ENCODE peak calls at places on chromosomes 11 and 22, in five cellular contexts. L is HCT116, I is H1, U is K562, T is HepG2. Z is an unnamed sample.

GRCh38 chr11:79437274-79437980 is 3.4 kb downstream of the TENM4 start:
- DNase-seq in L (no peak), I (no peak), U (no peak), T (no peak), Z (no peak)

GRCh38 chr11:131064373-131064991 is 148.2 kb upstream of the SNX19 start:
- DNase-seq in L (peak; percentile 13), I (peak; percentile 82), U (peak; percentile 65), T (peak; percentile 42), Z (peak; percentile 5)

GRCh38 chr11:30016588-30017363 is at the start of gene KCNA4:
- DNase-seq in L (no peak), I (no peak), U (peak; percentile 38), T (no peak), Z (no peak)

GRCh38 chr11:60984149-60984548 is 12.7 kb downstream of the CD6 start:
- DNase-seq in L (no peak), I (no peak), U (no peak), T (no peak), Z (no peak)

GRCh38 chr11:121534131-121535093 is 81.6 kb upstream of the SORL1-AS1 start:
- DNase-seq in L (no peak), I (no peak), U (no peak), T (no peak), Z (no peak)

GRCh38 chr11:8099291-8099899 is 18.4 kb downstream of the TUB start:
- DNase-seq in L (peak; percentile 68), I (no peak), U (peak; percentile 63), T (peak; percentile 48), Z (no peak)

GRCh38 chr22:29331213-29331612 is 15.7 kb upstream of the RASL10A start:
- DNase-seq in L (no peak), I (no peak), U (no peak), T (no peak), Z (no peak)

GRCh38 chr11:102120006-102120405 is 9.8 kb downstream of the YAP1 start:
- DNase-seq in L (no peak), I (no peak), U (no peak), T (peak; percentile 86), Z (no peak)

GRCh38 chr11:128580612-128581011 is 6.7 kb downstream of the ETS1 start:
- DNase-seq in L (no peak), I (no peak), U (no peak), T (no peak), Z (no peak)

GRCh38 chr11:9969068-9969467 is 305.2 kb downstream of the SWAP70 start:
- DNase-seq in L (no peak), I (no peak), U (no peak), T (no peak), Z (no peak)

GRCh38 chr11:10725114-10725906 is 25.7 kb upstream of the CTR9 start:
- DNase-seq in L (peak; percentile 79), I (no peak), U (no peak), T (no peak), Z (no peak)

GRCh38 chr11:8192016-8192895 is 23.4 kb upstream of the RIC3 start:
- DNase-seq in L (peak; percentile 41), I (no peak), U (peak; percentile 71), T (peak; percentile 45), Z (no peak)

GRCh38 chr11:69447786-69448185 is 33.7 kb upstream of the LINC01488 start:
- DNase-seq in L (no peak), I (no peak), U (no peak), T (no peak), Z (no peak)

GRCh38 chr11:131471976-131472375 is 101.6 kb downstream of the NTM start:
- DNase-seq in L (no peak), I (no peak), U (no peak), T (no peak), Z (no peak)

GRCh38 chr11:7648264-7648663 is 25.0 kb downstream of the CYB5R2 start:
- DNase-seq in L (no peak), I (no peak), U (no peak), T (no peak), Z (no peak)

GRCh38 chr11:113045146-113045545 is 83.9 kb downstream of the NCAM1 start:
- DNase-seq in L (no peak), I (no peak), U (no peak), T (no peak), Z (no peak)

GRCh38 chr11:36012979-36013378 is 69.1 kb downstream of the LDLRAD3 start:
- DNase-seq in L (no peak), I (no peak), U (no peak), T (no peak), Z (no peak)

GRCh38 chr22:44381761-44382454 is 69.2 kb upstream of the SHISAL1 start:
- DNase-seq in L (no peak), I (no peak), U (no peak), T (no peak), Z (no peak)

GRCh38 chr11:66218846-66219620 is 49.4 kb upstream of the RAB1B start:
- DNase-seq in L (no peak), I (no peak), U (no peak), T (no peak), Z (no peak)
- TF ChIP-seq JUND in L (no peak), I (no peak), U (no peak), T (no peak), Z (no peak)

DNA sequence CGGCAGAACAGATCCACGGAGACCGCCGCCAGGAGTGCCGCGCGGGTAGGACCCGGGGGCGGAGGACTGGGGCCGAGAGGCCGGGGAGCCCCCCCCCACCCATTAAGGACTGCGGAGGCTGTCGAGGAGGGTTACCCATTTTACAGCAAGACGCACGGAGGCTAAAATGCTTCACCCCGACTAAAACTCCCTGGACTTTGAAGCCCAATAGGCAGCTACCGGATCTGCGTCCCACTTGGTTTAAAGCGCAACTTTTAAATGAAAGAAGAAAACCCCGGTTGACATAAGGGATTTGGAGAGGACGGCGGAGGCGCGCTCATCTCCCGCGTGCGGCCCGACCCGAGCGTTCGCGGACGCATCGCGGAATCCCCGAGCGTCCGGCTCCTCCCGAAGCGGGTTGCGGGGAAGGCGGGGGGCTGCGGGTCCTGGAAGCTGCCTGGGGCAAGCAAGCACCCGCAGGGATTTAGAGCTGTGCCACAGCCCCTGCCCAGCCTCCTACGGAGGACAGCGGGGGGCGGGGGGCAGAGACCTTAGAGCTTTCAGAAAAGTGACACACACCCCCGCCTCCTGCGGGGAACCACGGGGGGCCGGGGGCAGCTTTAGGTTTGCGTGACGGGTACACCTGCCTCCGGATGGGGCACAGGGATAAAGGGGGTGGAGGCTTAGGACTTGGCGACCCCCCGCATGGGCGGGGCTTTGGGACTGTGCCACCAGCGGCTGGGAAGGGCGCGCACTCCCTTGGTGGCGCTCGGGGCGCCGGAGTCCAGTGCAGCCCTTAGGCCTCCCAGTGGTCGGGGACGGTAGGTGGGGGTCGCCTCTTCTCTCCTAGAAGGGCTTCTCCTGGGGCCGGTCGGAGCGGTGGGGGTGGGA is 761 bp upstream of the CELSR1 start:
- DNase-seq in L (no peak), I (no peak), U (no peak), T (no peak), Z (no peak)
- TF ChIP-seq ATF3 in L (no peak), I (no peak), U (no peak), T (no peak), Z (no peak)

GRCh38 chr11:86800076-86800955 is at the start of gene PRSS23:
- DNase-seq in L (no peak), I (no peak), U (peak; percentile 36), T (no peak), Z (no peak)
- TF ChIP-seq JUND in L (no peak), I (no peak), U (no peak), T (no peak), Z (no peak)

GRCh38 chr22:46742576-46743221 is 4.6 kb upstream of the CERK start:
- DNase-seq in L (no peak), I (no peak), U (no peak), T (no peak), Z (no peak)

GRCh38 chr22:46741974-46742519 is 4.0 kb upstream of the CERK start:
- DNase-seq in L (no peak), I (no peak), U (no peak), T (no peak), Z (no peak)

GRCh38 chr22:46738642-46738960 is 549 bp upstream of the CERK start:
- DNase-seq in L (no peak), I (no peak), U (no peak), T (peak; percentile 30), Z (no peak)

GRCh38 chr22:46738961-46739870 is 1.2 kb upstream of the CERK start:
- DNase-seq in L (peak; percentile 81), I (no peak), U (no peak), T (peak; percentile 75), Z (no peak)

DNA sequence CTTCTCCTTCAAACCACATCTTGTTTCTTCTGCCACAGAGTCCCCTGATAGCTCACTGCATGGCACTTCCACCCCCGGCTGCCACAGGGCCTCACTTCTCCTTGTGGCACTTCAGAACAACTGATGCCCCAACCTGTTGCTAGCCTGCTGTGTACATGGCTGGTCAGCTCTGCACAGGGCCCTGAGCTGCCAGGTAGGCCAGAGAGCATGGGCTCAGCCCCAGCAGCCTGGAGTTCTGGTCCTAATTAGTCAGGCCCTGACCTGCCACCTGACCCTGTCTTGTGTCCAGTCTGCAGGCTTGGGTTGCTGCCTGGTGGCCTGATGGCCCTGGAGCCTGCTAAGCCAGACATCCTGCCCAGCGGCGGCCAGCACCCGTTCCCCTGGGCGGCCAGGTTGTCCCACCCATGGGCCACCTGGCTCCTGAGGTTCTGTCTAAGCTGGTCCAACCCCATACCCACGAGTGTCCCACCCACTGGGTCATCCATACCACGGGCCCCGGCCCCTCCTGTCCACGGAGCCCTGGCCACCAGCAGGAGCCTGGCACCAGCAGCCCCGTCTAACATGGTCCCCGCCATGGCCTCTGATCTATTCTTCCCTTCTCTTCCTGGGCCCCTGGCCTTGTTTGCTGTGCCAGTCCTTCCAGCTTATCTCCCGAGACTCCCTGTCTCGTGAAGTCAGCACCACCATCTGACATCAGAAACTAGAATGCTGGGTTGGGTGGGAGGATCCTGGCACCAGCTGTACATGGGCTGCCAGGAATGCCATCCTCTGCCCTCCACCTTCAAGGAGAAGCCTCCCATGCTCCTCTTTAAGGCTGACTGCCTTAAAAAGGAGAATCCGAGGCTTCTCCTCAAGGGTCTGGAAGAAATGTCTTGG is 3.1 kb upstream of the CERK start:
- DNase-seq in L (no peak), I (no peak), U (no peak), T (no peak), Z (no peak)
- TF ChIP-seq ATF3 in L (no peak), I (no peak), U (no peak), T (no peak), Z (no peak)

GRCh38 chr11:134995746-134996145 is 583.7 kb upstream of the B3GAT1 start:
- DNase-seq in L (no peak), I (no peak), U (no peak), T (no peak), Z (no peak)

GRCh38 chr11:134997652-134998320 is 585.7 kb upstream of the B3GAT1 start:
- DNase-seq in L (no peak), I (no peak), U (no peak), T (no peak), Z (no peak)

GRCh38 chr11:134988495-134988894 is 576.5 kb upstream of the B3GAT1 start:
- DNase-seq in L (no peak), I (no peak), U (no peak), T (no peak), Z (no peak)

GRCh38 chr11:134994431-134994830 is 582.4 kb upstream of the B3GAT1 start:
- DNase-seq in L (no peak), I (no peak), U (no peak), T (no peak), Z (no peak)

GRCh38 chr11:134993691-134994243 is 581.7 kb upstream of the B3GAT1 start:
- DNase-seq in L (no peak), I (no peak), U (no peak), T (no peak), Z (no peak)
- TF ChIP-seq JUND in L (no peak), I (no peak), U (no peak), T (no peak), Z (no peak)